ENCODE peak calls at places on chromosomes 5 and 9, in five cellular contexts. I is gastrocnemius medialis, S is OCI-LY7, A is GM23248, N is NB4. L is an unnamed sample.

GRCh38 chr5:173180331-173180730 is 36.0 kb downstream of the BNIP1 start:
- DNase-seq in I (no peak), S (no peak), A (no peak), N (no peak), L (no peak)

GRCh38 chr9:98532574-98532973 is 176.2 kb downstream of the GABBR2 start:
- DNase-seq in I (no peak), S (no peak), A (peak), N (no peak), L (no peak)

GRCh38 chr5:79798892-79799590 is 109.4 kb downstream of the CMYA5 start:
- DNase-seq in I (no peak), S (no peak), A (no peak), N (no peak), L (no peak)

GRCh38 chr9:91751922-91752321 is 198.1 kb downstream of the ROR2 start:
- DNase-seq in I (no peak), S (no peak), A (peak), N (no peak), L (no peak)

GRCh38 chr5:21070871-21071270 is 1082.9 kb upstream of the CDH18 start:
- DNase-seq in I (no peak), S (no peak), A (no peak), N (no peak), L (no peak)

GRCh38 chr9:27460225-27461023 is 63.7 kb upstream of the IFNK start:
- DNase-seq in I (no peak), S (peak), A (peak), N (peak), L (peak)

GRCh38 chr5:135040331-135041144 is 6.5 kb upstream of the PITX1 start:
- DNase-seq in I (no peak), S (no peak), A (peak), N (no peak), L (no peak)

GRCh38 chr9:120877276-120878034 is 467 bp upstream of the PHF19 start:
- DNase-seq in I (no peak), S (peak), A (peak), N (peak), L (peak)

GRCh38 chr5:112876362-112876761 is 15.3 kb downstream of the SRP19 start:
- DNase-seq in I (no peak), S (no peak), A (no peak), N (no peak), L (no peak)

GRCh38 chr5:38598994-38599611 is 42.7 kb upstream of the LIFR start:
- DNase-seq in I (no peak), S (no peak), A (peak), N (no peak), L (no peak)

GRCh38 chr9:38375572-38375963 is 16.9 kb upstream of the ALDH1B1 start:
- DNase-seq in I (no peak), S (no peak), A (no peak), N (no peak), L (no peak)

GRCh38 chr5:68405026-68405684 is 189.6 kb downstream of the PIK3R1 start:
- DNase-seq in I (no peak), S (no peak), A (peak), N (peak), L (no peak)

GRCh38 chr9:121059998-121060636 is 10.0 kb upstream of the C5 start:
- DNase-seq in I (no peak), S (peak), A (peak), N (peak), L (no peak)

GRCh38 chr9:76528056-76528455 is 69.1 kb downstream of the GCNT1 start:
- DNase-seq in I (no peak), S (no peak), A (peak), N (no peak), L (no peak)

GRCh38 chr5:161023591-161023990 is 171.6 kb upstream of the ATP10B start:
- DNase-seq in I (no peak), S (no peak), A (no peak), N (no peak), L (no peak)

GRCh38 chr9:72254881-72255545 is 105.8 kb downstream of the GDA start:
- DNase-seq in I (no peak), S (no peak), A (no peak), N (no peak), L (no peak)

GRCh38 chr9:15135167-15135792 is 171.7 kb downstream of the TTC39B start:
- DNase-seq in I (peak), S (peak), A (peak), N (peak), L (peak)

GRCh38 chr5:77630246-77631165 is 8.0 kb downstream of the OTP start:
- DNase-seq in I (no peak), S (no peak), A (peak), N (peak), L (no peak)

GRCh38 chr9:101479337-101480045 is 43.9 kb upstream of the ALDOB start:
- DNase-seq in I (no peak), S (no peak), A (no peak), N (no peak), L (no peak)

GRCh38 chr5:171667341-171668096 is 118.1 kb upstream of the SMIM23 start:
- DNase-seq in I (no peak), S (no peak), A (peak), N (no peak), L (no peak)

GRCh38 chr5:267716-268115 is 3.7 kb upstream of the PDCD6 start:
- DNase-seq in I (no peak), S (no peak), A (no peak), N (no peak), L (no peak)
- H3K4me3 ChIP-seq in I (no peak), S (no peak), A (no peak), N (no peak), L (no peak)

GRCh38 chr5:132498152-132498551 is 7.6 kb upstream of the IRF1 start:
- DNase-seq in I (peak), S (no peak), A (peak), N (no peak), L (peak)
- H3K4me3 ChIP-seq in I (no peak), S (no peak), A (no peak), N (no peak), L (no peak)

GRCh38 chr5:157570801-157571200 is 4.8 kb downstream of the ADAM19 start:
- DNase-seq in I (no peak), S (peak), A (no peak), N (no peak), L (no peak)
- H3K4me3 ChIP-seq in I (no peak), S (peak), A (no peak), N (no peak), L (no peak)

DNA sequence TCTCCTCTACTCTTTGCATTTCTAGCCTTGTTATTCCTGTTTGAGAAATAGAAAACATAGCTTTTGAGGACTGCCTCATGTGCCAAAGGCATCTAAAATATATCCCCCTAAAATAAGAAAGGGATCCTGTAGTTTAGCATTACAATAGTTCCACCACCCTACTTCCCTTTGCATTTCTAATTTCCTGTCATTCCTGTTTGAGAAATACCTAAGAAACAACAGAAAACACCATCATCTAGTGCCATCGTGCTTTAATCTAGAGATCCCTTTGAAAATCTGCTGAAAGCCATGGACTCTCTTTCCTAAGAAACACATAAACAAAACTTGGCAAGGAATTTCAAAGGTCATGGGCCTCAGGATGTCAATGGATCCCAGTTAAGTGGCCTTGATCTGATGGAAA is 7.5 kb downstream of the CLK4 start:
- DNase-seq in I (no peak), S (no peak), A (no peak), N (no peak), L (no peak)
- H3K4me3 ChIP-seq in I (no peak), S (no peak), A (no peak), N (no peak), L (no peak)

DNA sequence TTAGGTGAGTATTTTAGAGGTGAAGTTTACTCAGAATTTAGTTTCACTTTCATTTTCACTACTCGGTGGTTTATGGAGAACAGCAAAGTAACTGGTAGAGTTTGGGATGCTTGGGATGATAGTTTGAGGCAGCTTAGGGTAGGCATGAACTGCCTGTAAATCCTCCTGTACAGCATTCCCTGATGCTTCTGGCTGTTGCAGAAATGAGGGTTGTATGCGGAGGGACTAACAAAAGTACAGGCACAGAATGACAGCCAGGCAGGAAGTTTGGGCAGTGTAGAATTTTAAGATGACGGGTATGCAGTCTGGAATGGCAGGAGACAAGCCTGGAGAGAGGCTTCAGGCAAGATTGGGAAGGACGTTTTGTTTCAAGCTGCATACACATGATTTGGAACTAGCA is 48.0 kb upstream of the FAM120AOS start:
- DNase-seq in I (no peak), S (peak), A (peak), N (no peak), L (no peak)
- H3K4me3 ChIP-seq in I (peak), S (peak), A (peak), N (no peak), L (peak)

GRCh38 chr9:133276001-133276884 is 1.2 kb upstream of the ABO start:
- DNase-seq in I (no peak), S (no peak), A (no peak), N (no peak), L (no peak)
- H3K4me3 ChIP-seq in I (peak), S (no peak), A (no peak), N (no peak), L (peak)

GRCh38 chr5:141338538-141339306 is at the start of gene PCDHGA2:
- DNase-seq in I (no peak), S (peak), A (peak), N (no peak), L (no peak)
- H3K4me3 ChIP-seq in I (peak), S (no peak), A (peak), N (no peak), L (peak)

L was measured in tibial artery.